ENCODE peak calls at places on chromosomes 7 and 10, in seven cellular contexts. I is H9, B is progenitor cell of endocrine pancreas, Q is B cell, W is RWPE1, F is A673, K is cardiac muscle cell. A is an unnamed sample.

GRCh38 chr10:84026821-84027257 is 112.5 kb upstream of the GHITM start:
- DNase-seq in I (peak), K (peak), W (peak), F (peak), B (no peak), Q (peak), A (no peak)

GRCh38 chr7:1669486-1669951 is 558 bp upstream of the ELFN1 start:
- DNase-seq in K (peak), B (peak), W (no peak), Q (no peak), I (no peak), F (no peak), A (no peak)

GRCh38 chr10:119526606-119527592 is 15.6 kb downstream of the RGS10 start:
- DNase-seq in Q (no peak), I (no peak), F (peak), K (no peak), W (no peak), B (no peak), A (no peak)

GRCh38 chr7:48636391-48637015 is 287.8 kb upstream of the CDC14C start:
- DNase-seq in W (peak), Q (no peak), F (no peak), I (no peak), B (no peak), K (no peak), A (no peak)

GRCh38 chr10:61994404-61995031 is 93.0 kb downstream of the ARID5B start:
- DNase-seq in I (no peak), K (no peak), W (no peak), Q (no peak), B (no peak), F (peak), A (no peak)

GRCh38 chr7:92765725-92766124 is 70.6 kb downstream of the CDK6 start:
- DNase-seq in W (peak), Q (no peak), F (no peak), I (no peak), B (no peak), K (peak), A (no peak)

GRCh38 chr10:92897916-92898315 is 49.6 kb downstream of the EXOC6 start:
- DNase-seq in F (no peak), W (no peak), Q (no peak), I (no peak), B (no peak), K (no peak), A (no peak)

GRCh38 chr10:97494863-97495506 is 3.2 kb downstream of the MMS19 start:
- DNase-seq in B (no peak), F (peak), Q (no peak), I (peak), W (no peak), K (peak), A (no peak)

GRCh38 chr10:79207726-79208125 is 139.0 kb downstream of the ZMIZ1 start:
- DNase-seq in F (no peak), K (no peak), Q (no peak), B (no peak), I (no peak), W (no peak), A (no peak)

GRCh38 chr7:135856356-135857144 is 107.9 kb upstream of the FAM180A start:
- DNase-seq in Q (no peak), B (no peak), W (peak), F (no peak), I (no peak), K (peak), A (no peak)

GRCh38 chr10:110208614-110209398 is 1.4 kb downstream of the MXI1 start:
- DNase-seq in I (no peak), W (peak), B (no peak), K (peak), Q (no peak), F (peak), A (no peak)

GRCh38 chr7:48511021-48511579 is 339.8 kb downstream of the ABCA13 start:
- DNase-seq in W (no peak), B (no peak), Q (no peak), F (peak), K (no peak), I (no peak), A (no peak)

GRCh38 chr7:133436014-133436428 is 183.1 kb downstream of the EXOC4 start:
- DNase-seq in I (no peak), B (no peak), F (no peak), W (peak), K (peak), Q (no peak), A (no peak)

GRCh38 chr10:11678074-11678793 is 63.9 kb upstream of the ECHDC3 start:
- DNase-seq in W (no peak), I (no peak), Q (peak), K (peak), F (no peak), B (no peak), A (no peak)

GRCh38 chr10:120948889-120949382 is 97.8 kb downstream of the WDR11 start:
- DNase-seq in Q (peak), F (peak), K (peak), B (peak), W (no peak), I (peak), A (no peak)

GRCh38 chr10:78458983-78459638 is 425.4 kb downstream of the RPS24 start:
- DNase-seq in I (no peak), W (no peak), B (no peak), K (peak), Q (no peak), F (no peak), A (no peak)

GRCh38 chr7:98254951-98255610 is 3.0 kb upstream of the TECPR1 start:
- DNase-seq in Q (no peak), I (no peak), B (no peak), K (peak), F (no peak), W (no peak), A (no peak)

GRCh38 chr10:6364893-6365292 is 162.2 kb downstream of the PFKFB3 start:
- DNase-seq in Q (no peak), K (no peak), W (no peak), I (no peak), F (no peak), B (no peak), A (no peak)

GRCh38 chr7:152313217-152313616 is 122.6 kb downstream of the KMT2C start:
- DNase-seq in Q (no peak), W (no peak), F (no peak), B (no peak), K (no peak), I (no peak), A (no peak)

GRCh38 chr10:126919426-126919825 is 14.2 kb downstream of the DOCK1 start:
- DNase-seq in F (no peak), K (no peak), W (no peak), Q (no peak), B (no peak), I (no peak), A (no peak)

GRCh38 chr10:6753644-6754043 is 173.6 kb upstream of the PRKCQ start:
- DNase-seq in W (no peak), B (no peak), I (peak), Q (no peak), K (no peak), F (no peak), A (no peak)

GRCh38 chr10:72802291-72803118 is 91.0 kb upstream of the OIT3 start:
- DNase-seq in W (peak), Q (no peak), K (peak), I (no peak), B (no peak), F (no peak), A (no peak)

GRCh38 chr10:78783753-78784152 is 285.0 kb upstream of the ZMIZ1 start:
- DNase-seq in F (no peak), W (no peak), K (no peak), B (no peak), I (no peak), Q (no peak), A (no peak)

GRCh38 chr10:79159785-79160184 is 91.0 kb downstream of the ZMIZ1 start:
- DNase-seq in B (no peak), W (no peak), F (no peak), I (no peak), Q (no peak), K (peak), A (no peak)

GRCh38 chr7:194996-195829 is 2.8 kb downstream of the FAM20C start:
- DNase-seq in B (no peak), W (no peak), I (no peak), K (peak), F (peak), Q (no peak), A (no peak)

GRCh38 chr10:97355571-97355975 is 21.0 kb upstream of the FRAT2 start:
- DNase-seq in I (no peak), F (peak), B (no peak), Q (peak), W (no peak), K (peak), A (no peak)

GRCh38 chr7:5077740-5078139 is 32.1 kb downstream of the RBAK start:
- DNase-seq in K (no peak), I (no peak), B (no peak), W (no peak), F (peak), Q (no peak), A (no peak)

GRCh38 chr7:40717242-40717641 is 582.4 kb downstream of the SUGCT start:
- DNase-seq in B (no peak), W (peak), Q (no peak), K (peak), I (peak), F (peak), A (peak)

GRCh38 chr7:47677093-47677492 is 95.2 kb upstream of the TNS3 start:
- DNase-seq in B (no peak), I (no peak), F (no peak), W (no peak), Q (no peak), K (no peak), A (no peak)

GRCh38 chr10:103757531-103758293 is 97.7 kb downstream of the SH3PXD2A start:
- DNase-seq in B (no peak), K (peak), I (peak), F (no peak), W (peak), Q (no peak), A (no peak)

GRCh38 chr10:77873558-77874380 is 52.8 kb downstream of the DLG5 start:
- DNase-seq in K (peak), W (peak), Q (peak), B (no peak), I (no peak), F (peak), A (peak)

GRCh38 chr10:72186213-72186612 is 29.6 kb upstream of the ANAPC16 start:
- DNase-seq in I (no peak), B (no peak), W (no peak), Q (no peak), F (no peak), K (peak), A (no peak)

GRCh38 chr10:80108576-80109239 is 23.8 kb upstream of the PLAC9 start:
- DNase-seq in I (no peak), B (no peak), W (no peak), K (no peak), F (no peak), Q (no peak), A (no peak)

GRCh38 chr10:50422259-50422658 is 170.9 kb upstream of the ASAH2 start:
- DNase-seq in I (no peak), W (no peak), F (no peak), Q (no peak), B (no peak), K (no peak), A (no peak)

GRCh38 chr10:125721035-125721434 is 1.5 kb downstream of the EDRF1 start:
- DNase-seq in W (no peak), F (no peak), K (no peak), I (no peak), B (no peak), Q (no peak), A (no peak)

GRCh38 chr7:108603922-108604684 is 34.4 kb downstream of the DNAJB9 start:
- DNase-seq in W (peak), K (no peak), B (no peak), I (no peak), F (peak), Q (no peak), A (no peak)

GRCh38 chr7:30472081-30472770 is 6.4 kb downstream of the NOD1 start:
- DNase-seq in F (no peak), K (no peak), Q (no peak), B (no peak), I (no peak), W (no peak), A (peak)

GRCh38 chr7:88276605-88277153 is 30.0 kb downstream of the STEAP4 start:
- DNase-seq in I (no peak), B (no peak), Q (no peak), W (no peak), F (no peak), K (no peak), A (no peak)

GRCh38 chr10:113041841-113042745 is 92.0 kb downstream of the TCF7L2 start:
- DNase-seq in Q (no peak), W (no peak), F (no peak), B (no peak), I (no peak), K (no peak), A (no peak)

GRCh38 chr10:80186364-80187012 is 18.8 kb downstream of the ANXA11 start:
- DNase-seq in B (no peak), K (no peak), F (no peak), W (no peak), Q (peak), I (no peak), A (no peak)

GRCh38 chr7:13886356-13886755 is 103.1 kb downstream of the ETV1 start:
- DNase-seq in F (no peak), B (no peak), Q (no peak), I (no peak), W (no peak), K (no peak), A (no peak)
- TF ChIP-seq CTCF in F (no peak), B (no peak), Q (no peak), I (no peak), W (no peak), K (no peak), A (no peak)

DNA sequence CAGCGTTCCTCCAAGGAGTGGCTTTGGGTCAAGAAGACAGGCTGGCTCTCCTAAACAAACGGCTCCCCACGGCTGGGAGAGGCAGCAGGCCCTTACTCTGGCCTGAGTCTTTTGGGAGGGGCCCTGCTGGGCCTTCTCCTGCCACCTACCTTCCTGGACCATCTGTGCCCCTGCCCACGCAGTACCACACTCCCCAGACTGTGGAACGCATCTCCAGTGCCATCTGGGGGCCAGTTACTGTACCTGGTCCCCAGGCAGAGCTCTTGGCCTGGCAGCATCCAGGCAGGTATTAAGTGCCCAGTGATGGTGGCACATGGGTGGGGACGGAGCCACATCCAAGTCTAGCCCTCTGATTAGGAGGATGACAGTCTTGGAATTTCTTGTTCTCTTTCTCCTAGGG is 14.4 kb downstream of the ALKBH4 start:
- DNase-seq in Q (peak), F (no peak), K (no peak), I (no peak), B (no peak), W (no peak), A (no peak)
- TF ChIP-seq CTCF in Q (peak), F (peak), K (peak), I (peak), B (no peak), W (no peak), A (no peak)

GRCh38 chr10:44045020-44045419 is 339.9 kb downstream of the CXCL12 start:
- DNase-seq in Q (no peak), K (no peak), B (no peak), F (no peak), W (no peak), I (no peak), A (no peak)

GRCh38 chr10:44043646-44044368 is 341.1 kb downstream of the CXCL12 start:
- DNase-seq in I (no peak), K (no peak), F (no peak), B (no peak), Q (no peak), W (no peak), A (no peak)

GRCh38 chr10:44044549-44044948 is 340.3 kb downstream of the CXCL12 start:
- DNase-seq in B (no peak), K (no peak), I (no peak), Q (no peak), W (no peak), F (no peak), A (no peak)

GRCh38 chr10:44047361-44047760 is 337.5 kb downstream of the CXCL12 start:
- DNase-seq in B (no peak), W (no peak), F (no peak), Q (no peak), I (no peak), K (no peak), A (no peak)

GRCh38 chr10:44046605-44047004 is 338.3 kb downstream of the CXCL12 start:
- DNase-seq in W (peak), I (no peak), B (no peak), F (no peak), K (peak), Q (no peak), A (no peak)
- TF ChIP-seq CTCF in W (no peak), I (no peak), B (no peak), F (no peak), K (no peak), Q (no peak), A (no peak)

GRCh38 chr7:49791089-49791741 is 17.8 kb downstream of the VWC2 start:
- DNase-seq in F (peak), I (peak), W (peak), Q (no peak), K (no peak), B (no peak), A (no peak)
- TF ChIP-seq CTCF in F (peak), I (peak), W (peak), Q (no peak), K (no peak), B (peak), A (no peak)

GRCh38 chr10:35822316-35822715 is 180.2 kb upstream of the FZD8 start:
- DNase-seq in I (peak), B (peak), F (peak), K (peak), W (no peak), Q (no peak), A (peak)
- TF ChIP-seq CTCF in I (peak), B (peak), F (peak), K (peak), W (no peak), Q (no peak), A (no peak)

DNA sequence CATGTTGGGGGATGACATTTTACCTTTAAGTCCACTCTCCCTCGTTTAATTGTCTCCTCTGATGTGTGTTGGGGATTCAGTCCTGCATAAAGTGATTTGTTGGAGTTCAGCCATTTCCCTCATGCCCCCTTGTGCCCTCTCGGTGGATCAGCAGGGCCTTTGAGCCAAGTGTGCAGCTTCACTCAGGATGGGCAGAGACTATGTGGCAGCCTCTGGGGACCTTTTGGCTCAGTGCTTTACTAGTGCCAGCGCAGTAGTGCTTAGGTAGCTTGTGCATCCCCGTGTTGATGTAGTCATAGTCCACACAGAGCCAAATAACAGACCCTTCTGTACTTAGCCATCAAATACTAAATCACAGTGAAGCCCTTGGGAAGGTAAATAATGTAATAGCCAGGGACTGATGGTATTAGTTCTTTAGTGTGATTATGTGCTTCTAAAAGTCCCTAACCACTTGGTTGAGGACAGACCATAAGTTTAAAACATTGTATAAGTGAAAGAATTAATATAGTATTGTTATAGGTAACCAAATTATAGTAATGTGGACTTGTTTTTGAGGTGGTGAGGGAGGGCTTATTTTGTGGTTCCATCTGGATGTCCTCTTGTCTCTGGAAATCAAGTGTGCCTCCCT is 11.4 kb downstream of the BUB3 start:
- DNase-seq in W (no peak), Q (no peak), I (no peak), K (no peak), B (no peak), F (no peak), A (no peak)
- TF ChIP-seq CTCF in W (no peak), Q (no peak), I (peak), K (no peak), B (peak), F (no peak), A (no peak)

DNA sequence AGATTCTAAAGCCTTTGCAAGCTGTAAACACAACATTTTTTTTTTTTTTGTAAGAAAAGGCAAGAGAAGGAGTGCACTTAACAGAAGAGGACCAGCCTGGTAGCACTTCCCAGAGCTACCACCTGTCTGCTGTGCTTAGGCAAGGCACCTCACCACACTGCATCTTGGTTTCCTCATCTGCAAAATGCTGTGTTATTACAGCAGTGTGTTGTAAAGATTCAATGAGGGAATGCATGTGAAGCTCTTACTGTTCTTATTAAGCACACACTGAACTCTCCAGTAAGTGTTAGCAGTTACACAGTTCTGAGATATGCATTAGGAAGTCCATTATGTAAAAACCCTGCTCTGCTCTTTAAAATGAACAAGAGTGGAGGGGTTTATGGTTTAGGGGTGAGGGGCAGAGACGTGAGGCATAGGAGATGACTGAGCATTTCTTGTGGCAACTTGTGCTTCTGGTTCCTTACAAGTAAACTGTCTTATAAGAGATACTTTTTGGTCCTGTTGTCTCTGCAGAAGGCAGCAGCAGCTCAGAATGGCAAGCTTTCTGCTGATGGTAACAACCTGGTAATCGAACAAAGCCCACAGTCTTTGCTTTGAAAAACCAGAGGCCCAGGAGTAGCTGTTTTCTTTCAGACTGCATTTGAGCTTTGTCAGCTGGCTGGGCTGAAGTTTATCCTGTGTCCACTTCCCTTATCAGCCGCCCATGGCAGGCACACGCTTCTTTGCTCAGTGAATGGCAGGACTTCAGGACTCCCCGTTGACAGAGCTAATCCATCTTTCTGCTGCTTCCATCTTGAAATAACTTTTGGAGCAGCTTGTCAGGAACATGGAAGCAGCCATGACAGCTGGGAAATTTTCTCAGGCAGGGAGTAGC is 98.8 kb upstream of the BMPER start:
- DNase-seq in K (peak), I (no peak), B (no peak), F (no peak), Q (no peak), W (no peak), A (no peak)
- TF ChIP-seq CTCF in K (no peak), I (no peak), B (no peak), F (no peak), Q (no peak), W (no peak), A (no peak)

DNA sequence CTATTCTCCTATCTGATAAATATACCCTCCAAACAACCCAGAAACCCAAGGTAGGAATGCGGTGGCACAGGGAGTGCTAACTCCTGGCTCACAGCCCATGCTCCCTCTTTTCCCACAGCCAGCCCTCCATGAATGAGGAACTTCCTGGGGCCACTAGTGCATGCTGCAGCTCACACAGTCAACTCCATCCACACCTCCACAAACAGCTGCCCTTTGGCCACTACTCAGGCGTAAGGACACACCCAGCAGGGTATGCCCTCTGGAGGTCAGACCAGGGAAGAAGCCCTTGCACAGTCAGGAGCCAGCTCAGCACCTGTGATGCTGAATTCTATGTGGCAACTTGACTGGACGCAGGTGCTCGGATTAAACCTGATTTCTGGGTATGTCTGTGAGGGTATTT is 85.2 kb upstream of the PIK3CG start:
- DNase-seq in F (no peak), W (no peak), B (peak), I (peak), K (no peak), Q (no peak), A (no peak)
- TF ChIP-seq CTCF in F (no peak), W (no peak), B (peak), I (peak), K (no peak), Q (no peak), A (no peak)

GRCh38 chr7:104548861-104549260 is 220.5 kb downstream of the LHFPL3 start:
- DNase-seq in K (no peak), B (no peak), F (peak), W (no peak), Q (no peak), I (no peak), A (no peak)
- TF ChIP-seq CTCF in K (no peak), B (peak), F (peak), W (no peak), Q (no peak), I (no peak), A (no peak)